ENCODE peak calls at places on chromosomes 7 and 10, in four cellular contexts. One of them, this sample, is unnamed.

GRCh38 chr7:102889836-102890235 is 23.0 kb upstream of the LRRC17 start:
- DNase-seq in K562: no peak
- DNase-seq in A549: no peak
- DNase-seq in SK-N-SH: no peak
- DNase-seq in this sample: no peak

GRCh38 chr7:151671514-151671913 is 151.8 kb upstream of the RHEB start:
- DNase-seq in K562: no peak
- DNase-seq in SK-N-SH: no peak
- DNase-seq in A549: no peak
- DNase-seq in this sample: no peak

GRCh38 chr7:2862831-2863361 is 18.8 kb upstream of the GNA12 start:
- DNase-seq in A549: no peak
- DNase-seq in K562: no peak
- DNase-seq in SK-N-SH: no peak
- DNase-seq in this sample: no peak

GRCh38 chr10:115092555-115093285 is 445 bp upstream of the ATRNL1 start:
- DNase-seq in SK-N-SH: peak
- DNase-seq in K562: peak
- DNase-seq in A549: no peak
- DNase-seq in this sample: no peak

GRCh38 chr10:78832281-78832680 is 236.5 kb upstream of the ZMIZ1 start:
- DNase-seq in K562: no peak
- DNase-seq in A549: no peak
- DNase-seq in SK-N-SH: no peak
- DNase-seq in this sample: no peak

GRCh38 chr7:35334511-35334910 is 80.6 kb upstream of the TBX20 start:
- DNase-seq in A549: no peak
- DNase-seq in K562: no peak
- DNase-seq in SK-N-SH: no peak
- DNase-seq in this sample: no peak

GRCh38 chr10:34994565-34995142 is 95.5 kb downstream of the CUL2 start:
- DNase-seq in K562: peak
- DNase-seq in SK-N-SH: peak
- DNase-seq in A549: peak
- DNase-seq in this sample: peak

GRCh38 chr10:127196227-127196954 is at the start of gene INSYN2A:
- DNase-seq in K562: no peak
- DNase-seq in SK-N-SH: peak
- DNase-seq in A549: peak
- DNase-seq in this sample: no peak

GRCh38 chr7:155660059-155660757 is 15.7 kb downstream of the RBM33 start:
- DNase-seq in K562: peak
- DNase-seq in SK-N-SH: no peak
- DNase-seq in A549: no peak
- DNase-seq in this sample: peak

GRCh38 chr10:36111676-36112075 is 469.6 kb upstream of the FZD8 start:
- DNase-seq in SK-N-SH: no peak
- DNase-seq in A549: no peak
- DNase-seq in K562: no peak
- DNase-seq in this sample: no peak

GRCh38 chr7:105641236-105641810 is 60.0 kb upstream of the EFCAB10 start:
- DNase-seq in K562: no peak
- DNase-seq in A549: no peak
- DNase-seq in SK-N-SH: no peak
- DNase-seq in this sample: no peak

GRCh38 chr7:23373151-23374004 is 74.2 kb downstream of the MALSU1 start:
- DNase-seq in A549: no peak
- DNase-seq in SK-N-SH: no peak
- DNase-seq in K562: no peak
- DNase-seq in this sample: peak

GRCh38 chr7:137642467-137642866 is 204.3 kb downstream of the DGKI start:
- DNase-seq in SK-N-SH: no peak
- DNase-seq in K562: no peak
- DNase-seq in A549: no peak
- DNase-seq in this sample: no peak

GRCh38 chr7:122310119-122311021 is 5.8 kb upstream of the FEZF1 start:
- DNase-seq in SK-N-SH: no peak
- DNase-seq in A549: no peak
- DNase-seq in K562: no peak
- DNase-seq in this sample: no peak

GRCh38 chr7:150458235-150458634 is 7.8 kb downstream of the GIMAP8 start:
- DNase-seq in K562: no peak
- DNase-seq in SK-N-SH: no peak
- DNase-seq in A549: no peak
- DNase-seq in this sample: no peak

GRCh38 chr7:70338061-70338460 is 739.8 kb downstream of the AUTS2 start:
- DNase-seq in SK-N-SH: no peak
- DNase-seq in A549: no peak
- DNase-seq in K562: no peak
- DNase-seq in this sample: no peak
- TF ChIP-seq EP300 in SK-N-SH: no peak
- TF ChIP-seq EP300 in A549: no peak
- TF ChIP-seq EP300 in K562: no peak
- TF ChIP-seq EP300 in this sample: no peak

GRCh38 chr7:158377800-158378623 is 209.6 kb downstream of the PTPRN2 start:
- DNase-seq in K562: no peak
- DNase-seq in SK-N-SH: no peak
- DNase-seq in A549: no peak
- DNase-seq in this sample: no peak
- TF ChIP-seq RCOR1 in K562: no peak
- TF ChIP-seq RCOR1 in SK-N-SH: no peak
- TF ChIP-seq RCOR1 in A549: no peak
- TF ChIP-seq RCOR1 in this sample: no peak

GRCh38 chr7:140231779-140232491 is 55.2 kb upstream of the KDM7A start:
- DNase-seq in K562: no peak
- DNase-seq in SK-N-SH: no peak
- DNase-seq in A549: no peak
- DNase-seq in this sample: no peak
- TF ChIP-seq EP300 in K562: no peak
- TF ChIP-seq EP300 in SK-N-SH: no peak
- TF ChIP-seq EP300 in A549: no peak
- TF ChIP-seq EP300 in this sample: no peak

DNA sequence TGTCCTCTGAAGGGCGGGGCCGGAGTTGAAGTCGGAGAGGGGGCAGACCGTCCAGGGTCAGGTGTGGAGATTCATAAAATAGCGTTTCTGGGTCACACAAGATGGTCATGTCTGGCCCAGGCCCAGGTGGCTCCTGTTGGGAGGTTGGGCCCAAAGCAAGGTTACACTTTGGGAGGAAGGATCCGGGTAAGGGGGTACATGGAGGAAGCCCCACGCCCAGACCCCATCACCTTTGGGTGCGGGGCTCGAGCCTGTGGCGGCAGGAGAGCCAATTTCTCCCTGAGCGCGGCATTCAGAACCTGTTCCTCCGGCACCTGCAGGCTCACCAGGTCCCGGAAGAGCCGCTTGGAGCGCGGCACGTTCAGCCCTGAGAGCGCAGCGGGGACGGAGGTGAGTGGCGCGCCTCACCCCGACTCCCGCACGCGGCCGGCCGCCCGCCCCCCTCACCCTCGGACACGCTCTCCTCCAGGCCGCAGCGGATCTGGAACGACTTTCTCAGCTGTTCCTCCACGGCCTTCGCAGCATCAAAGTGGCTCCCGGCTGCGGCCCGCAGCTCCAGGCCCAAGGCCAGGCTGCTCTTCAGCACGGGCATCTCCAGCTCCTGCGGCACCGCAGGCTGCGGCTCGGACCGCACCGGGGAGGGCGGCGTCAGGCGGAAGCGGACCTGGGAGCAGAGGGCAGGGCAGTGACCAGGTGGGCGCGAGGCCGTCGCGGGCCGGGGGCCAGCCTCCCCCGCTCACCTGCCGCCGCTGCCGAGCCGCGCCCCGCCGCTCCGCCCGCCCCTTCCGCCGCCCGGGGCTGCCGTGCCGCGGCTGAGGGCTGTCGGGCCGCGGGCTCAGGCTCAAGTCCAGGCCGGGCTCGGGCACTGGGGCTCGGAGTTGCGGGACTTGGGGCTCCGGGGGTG is 644 bp downstream of the PPP1R35 start:
- DNase-seq in K562: peak
- DNase-seq in A549: no peak
- DNase-seq in SK-N-SH: peak
- DNase-seq in this sample: no peak
- TF ChIP-seq RCOR1 in K562: no peak
- TF ChIP-seq RCOR1 in A549: no peak
- TF ChIP-seq RCOR1 in SK-N-SH: no peak
- TF ChIP-seq RCOR1 in this sample: no peak

DNA sequence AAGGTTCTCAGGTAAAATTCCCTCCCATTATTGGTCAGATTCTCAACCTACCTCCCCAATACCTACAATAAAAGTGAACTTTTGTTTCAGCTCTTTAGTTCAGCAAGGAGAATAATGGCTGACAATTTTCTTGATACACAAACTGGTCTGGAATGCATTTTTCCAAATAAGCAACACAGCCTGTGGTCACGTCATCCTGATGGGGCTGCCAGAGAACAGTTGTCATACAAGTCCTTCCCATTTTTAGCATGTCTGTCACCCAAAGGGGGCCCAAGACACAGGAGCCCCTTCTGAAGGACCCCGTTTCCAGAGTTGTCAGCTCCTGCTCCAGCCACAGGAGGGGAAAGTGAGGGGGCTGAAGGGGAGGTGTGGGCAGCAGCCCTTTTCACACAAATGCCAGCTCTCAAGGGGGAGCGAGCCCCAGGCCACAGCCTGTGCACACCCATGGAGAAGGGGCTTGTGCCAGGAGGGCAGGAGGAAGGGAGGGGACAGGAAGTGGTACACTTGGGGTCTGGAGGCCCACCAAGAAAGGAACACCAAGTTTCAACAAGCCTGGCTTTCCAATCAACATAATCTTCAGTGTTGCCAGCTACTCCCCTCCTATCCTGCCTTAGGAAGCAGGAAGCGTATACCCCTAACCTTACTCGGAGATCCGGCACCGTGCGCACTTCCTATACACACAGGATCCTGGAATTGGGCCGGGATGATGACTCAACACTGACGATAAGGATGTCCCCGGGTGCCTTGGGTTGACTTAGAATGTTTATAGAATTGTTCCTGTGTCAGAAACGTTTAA is 43.4 kb upstream of the PDLIM1 start:
- DNase-seq in A549: peak
- DNase-seq in K562: peak
- DNase-seq in SK-N-SH: no peak
- DNase-seq in this sample: no peak
- TF ChIP-seq EP300 in A549: no peak
- TF ChIP-seq EP300 in K562: no peak
- TF ChIP-seq EP300 in SK-N-SH: no peak
- TF ChIP-seq EP300 in this sample: no peak

DNA sequence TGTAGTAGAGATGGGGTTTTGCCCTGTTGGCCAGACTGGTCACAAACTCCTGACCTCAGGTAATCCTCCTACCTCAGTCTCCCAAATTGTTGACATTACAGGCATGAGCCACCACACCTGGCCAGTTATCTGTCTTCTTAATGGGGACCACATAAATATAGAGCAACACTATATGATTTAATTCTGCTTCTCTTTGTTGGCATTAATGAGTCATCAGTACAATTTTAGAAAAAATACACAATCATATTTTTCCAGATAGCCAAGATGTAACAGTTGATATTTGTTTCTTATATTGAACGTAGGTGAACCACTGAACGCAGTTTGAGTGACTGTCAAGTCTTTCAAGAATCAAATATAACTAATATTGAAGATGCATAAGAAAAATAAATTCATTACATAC is 48.5 kb downstream of the LCOR start:
- DNase-seq in K562: no peak
- DNase-seq in A549: no peak
- DNase-seq in SK-N-SH: no peak
- DNase-seq in this sample: no peak
- TF ChIP-seq RCOR1 in K562: no peak
- TF ChIP-seq RCOR1 in A549: no peak
- TF ChIP-seq RCOR1 in SK-N-SH: no peak
- TF ChIP-seq RCOR1 in this sample: no peak

GRCh38 chr7:92135490-92135889 is 1.2 kb upstream of the CYP51A1 start:
- DNase-seq in K562: no peak
- DNase-seq in SK-N-SH: no peak
- DNase-seq in A549: no peak
- DNase-seq in this sample: no peak

GRCh38 chr7:92133133-92133736 is 1.0 kb downstream of the CYP51A1 start:
- DNase-seq in A549: no peak
- DNase-seq in SK-N-SH: no peak
- DNase-seq in K562: no peak
- DNase-seq in this sample: no peak

GRCh38 chr7:92133737-92134270 is 473 bp downstream of the CYP51A1 start:
- DNase-seq in A549: peak
- DNase-seq in K562: peak
- DNase-seq in SK-N-SH: peak
- DNase-seq in this sample: no peak

GRCh38 chr7:92135100-92135429 is 788 bp upstream of the CYP51A1 start:
- DNase-seq in SK-N-SH: peak
- DNase-seq in K562: peak
- DNase-seq in A549: no peak
- DNase-seq in this sample: no peak

GRCh38 chr7:92134271-92135099 is at the start of gene CYP51A1:
- DNase-seq in K562: peak
- DNase-seq in A549: peak
- DNase-seq in SK-N-SH: peak
- DNase-seq in this sample: peak
- TF ChIP-seq EP300 in K562: peak
- TF ChIP-seq EP300 in A549: no peak
- TF ChIP-seq EP300 in SK-N-SH: peak
- TF ChIP-seq EP300 in this sample: no peak

GRCh38 chr7:79774150-79774549 is 320.7 kb upstream of the MAGI2 start:
- DNase-seq in A549: no peak
- DNase-seq in SK-N-SH: no peak
- DNase-seq in K562: no peak
- DNase-seq in this sample: no peak
- TF ChIP-seq RCOR1 in A549: no peak
- TF ChIP-seq RCOR1 in SK-N-SH: no peak
- TF ChIP-seq RCOR1 in K562: no peak
- TF ChIP-seq RCOR1 in this sample: no peak

This sample was measured in GM12878.